ENCODE peak calls at places on chromosomes 2 and 18, in eight cellular contexts. One of them, this sample, is unnamed.

GRCh38 chr2:18900691-18901113 is 311.3 kb upstream of the NT5C1B start:
- DNase-seq in MCF 10A: no peak
- DNase-seq in sciatic nerve: peak
- DNase-seq in activated naive CD4-positive, alpha-beta T cell treated with anti-CD3 and anti-CD28 coated beads, Interleukin-2, amount 10 ng/mL, durations not matched to agents 7 days and 5 days: no peak
- DNase-seq in neuronal stem cell: no peak
- DNase-seq in mucosa of descending colon: no peak
- DNase-seq in fibroblast of the aortic adventitia: peak
- DNase-seq in NCI-H82: no peak
- DNase-seq in this sample: peak

GRCh38 chr2:202479090-202479489 is 103.0 kb downstream of the BMPR2 start:
- DNase-seq in MCF 10A: no peak
- DNase-seq in sciatic nerve: no peak
- DNase-seq in activated naive CD4-positive, alpha-beta T cell treated with anti-CD3 and anti-CD28 coated beads, Interleukin-2, amount 10 ng/mL, durations not matched to agents 7 days and 5 days: no peak
- DNase-seq in neuronal stem cell: no peak
- DNase-seq in mucosa of descending colon: no peak
- DNase-seq in fibroblast of the aortic adventitia: peak
- DNase-seq in NCI-H82: no peak
- DNase-seq in this sample: no peak

GRCh38 chr2:207767461-207768167 is 2.1 kb downstream of the FZD5 start:
- DNase-seq in MCF 10A: no peak
- DNase-seq in sciatic nerve: peak
- DNase-seq in activated naive CD4-positive, alpha-beta T cell treated with anti-CD3 and anti-CD28 coated beads, Interleukin-2, amount 10 ng/mL, durations not matched to agents 7 days and 5 days: peak
- DNase-seq in neuronal stem cell: peak
- DNase-seq in mucosa of descending colon: peak
- DNase-seq in fibroblast of the aortic adventitia: no peak
- DNase-seq in NCI-H82: peak
- DNase-seq in this sample: no peak

GRCh38 chr2:17800219-17800618 is 16.0 kb upstream of the MSGN1 start:
- DNase-seq in MCF 10A: no peak
- DNase-seq in sciatic nerve: no peak
- DNase-seq in activated naive CD4-positive, alpha-beta T cell treated with anti-CD3 and anti-CD28 coated beads, Interleukin-2, amount 10 ng/mL, durations not matched to agents 7 days and 5 days: no peak
- DNase-seq in neuronal stem cell: no peak
- DNase-seq in mucosa of descending colon: no peak
- DNase-seq in fibroblast of the aortic adventitia: no peak
- DNase-seq in NCI-H82: peak
- DNase-seq in this sample: peak

GRCh38 chr2:149023091-149023490 is 15.4 kb upstream of the LYPD6B start:
- DNase-seq in MCF 10A: no peak
- DNase-seq in sciatic nerve: no peak
- DNase-seq in activated naive CD4-positive, alpha-beta T cell treated with anti-CD3 and anti-CD28 coated beads, Interleukin-2, amount 10 ng/mL, durations not matched to agents 7 days and 5 days: no peak
- DNase-seq in neuronal stem cell: no peak
- DNase-seq in mucosa of descending colon: no peak
- DNase-seq in fibroblast of the aortic adventitia: no peak
- DNase-seq in NCI-H82: no peak
- DNase-seq in this sample: no peak

GRCh38 chr2:173979721-173980351 is 14.7 kb upstream of the SP3 start:
- DNase-seq in MCF 10A: no peak
- DNase-seq in sciatic nerve: no peak
- DNase-seq in activated naive CD4-positive, alpha-beta T cell treated with anti-CD3 and anti-CD28 coated beads, Interleukin-2, amount 10 ng/mL, durations not matched to agents 7 days and 5 days: no peak
- DNase-seq in neuronal stem cell: no peak
- DNase-seq in mucosa of descending colon: no peak
- DNase-seq in fibroblast of the aortic adventitia: peak
- DNase-seq in NCI-H82: peak
- DNase-seq in this sample: peak

GRCh38 chr18:7805096-7805495 is 238.0 kb downstream of the PTPRM start:
- DNase-seq in MCF 10A: no peak
- DNase-seq in sciatic nerve: no peak
- DNase-seq in activated naive CD4-positive, alpha-beta T cell treated with anti-CD3 and anti-CD28 coated beads, Interleukin-2, amount 10 ng/mL, durations not matched to agents 7 days and 5 days: no peak
- DNase-seq in neuronal stem cell: no peak
- DNase-seq in mucosa of descending colon: no peak
- DNase-seq in fibroblast of the aortic adventitia: no peak
- DNase-seq in NCI-H82: no peak
- DNase-seq in this sample: no peak

GRCh38 chr2:160201849-160202539 is 1.9 kb upstream of the ITGB6 start:
- DNase-seq in MCF 10A: no peak
- DNase-seq in sciatic nerve: no peak
- DNase-seq in activated naive CD4-positive, alpha-beta T cell treated with anti-CD3 and anti-CD28 coated beads, Interleukin-2, amount 10 ng/mL, durations not matched to agents 7 days and 5 days: no peak
- DNase-seq in neuronal stem cell: no peak
- DNase-seq in mucosa of descending colon: no peak
- DNase-seq in fibroblast of the aortic adventitia: no peak
- DNase-seq in NCI-H82: no peak
- DNase-seq in this sample: no peak

GRCh38 chr2:71614976-71615768 is 161.8 kb downstream of the DYSF start:
- DNase-seq in MCF 10A: no peak
- DNase-seq in sciatic nerve: peak
- DNase-seq in activated naive CD4-positive, alpha-beta T cell treated with anti-CD3 and anti-CD28 coated beads, Interleukin-2, amount 10 ng/mL, durations not matched to agents 7 days and 5 days: no peak
- DNase-seq in neuronal stem cell: no peak
- DNase-seq in mucosa of descending colon: peak
- DNase-seq in fibroblast of the aortic adventitia: peak
- DNase-seq in NCI-H82: no peak
- DNase-seq in this sample: peak

GRCh38 chr2:137173514-137173913 is 408.2 kb downstream of the THSD7B start:
- DNase-seq in MCF 10A: peak
- DNase-seq in sciatic nerve: no peak
- DNase-seq in activated naive CD4-positive, alpha-beta T cell treated with anti-CD3 and anti-CD28 coated beads, Interleukin-2, amount 10 ng/mL, durations not matched to agents 7 days and 5 days: no peak
- DNase-seq in neuronal stem cell: no peak
- DNase-seq in mucosa of descending colon: no peak
- DNase-seq in fibroblast of the aortic adventitia: peak
- DNase-seq in NCI-H82: peak
- DNase-seq in this sample: peak

GRCh38 chr2:38444247-38444646 is 67.2 kb upstream of the ATL2 start:
- DNase-seq in MCF 10A: peak
- DNase-seq in sciatic nerve: no peak
- DNase-seq in activated naive CD4-positive, alpha-beta T cell treated with anti-CD3 and anti-CD28 coated beads, Interleukin-2, amount 10 ng/mL, durations not matched to agents 7 days and 5 days: no peak
- DNase-seq in neuronal stem cell: no peak
- DNase-seq in mucosa of descending colon: no peak
- DNase-seq in fibroblast of the aortic adventitia: no peak
- DNase-seq in NCI-H82: no peak
- DNase-seq in this sample: peak

GRCh38 chr2:3269425-3270094 is 108.1 kb downstream of the EIPR1 start:
- DNase-seq in MCF 10A: no peak
- DNase-seq in sciatic nerve: no peak
- DNase-seq in activated naive CD4-positive, alpha-beta T cell treated with anti-CD3 and anti-CD28 coated beads, Interleukin-2, amount 10 ng/mL, durations not matched to agents 7 days and 5 days: no peak
- DNase-seq in neuronal stem cell: no peak
- DNase-seq in mucosa of descending colon: no peak
- DNase-seq in fibroblast of the aortic adventitia: no peak
- DNase-seq in NCI-H82: no peak
- DNase-seq in this sample: no peak

GRCh38 chr2:12918841-12919445 is 202.2 kb downstream of the TRIB2 start:
- DNase-seq in MCF 10A: peak
- DNase-seq in sciatic nerve: peak
- DNase-seq in activated naive CD4-positive, alpha-beta T cell treated with anti-CD3 and anti-CD28 coated beads, Interleukin-2, amount 10 ng/mL, durations not matched to agents 7 days and 5 days: no peak
- DNase-seq in neuronal stem cell: no peak
- DNase-seq in mucosa of descending colon: no peak
- DNase-seq in fibroblast of the aortic adventitia: peak
- DNase-seq in NCI-H82: no peak
- DNase-seq in this sample: peak

GRCh38 chr2:136527560-136527959 is 237.8 kb upstream of the THSD7B start:
- DNase-seq in MCF 10A: peak
- DNase-seq in sciatic nerve: no peak
- DNase-seq in activated naive CD4-positive, alpha-beta T cell treated with anti-CD3 and anti-CD28 coated beads, Interleukin-2, amount 10 ng/mL, durations not matched to agents 7 days and 5 days: peak
- DNase-seq in neuronal stem cell: peak
- DNase-seq in mucosa of descending colon: no peak
- DNase-seq in fibroblast of the aortic adventitia: peak
- DNase-seq in NCI-H82: no peak
- DNase-seq in this sample: peak

GRCh38 chr2:96400049-96401000 is 64.8 kb downstream of the NCAPH start:
- DNase-seq in MCF 10A: no peak
- DNase-seq in sciatic nerve: no peak
- DNase-seq in activated naive CD4-positive, alpha-beta T cell treated with anti-CD3 and anti-CD28 coated beads, Interleukin-2, amount 10 ng/mL, durations not matched to agents 7 days and 5 days: no peak
- DNase-seq in neuronal stem cell: no peak
- DNase-seq in mucosa of descending colon: no peak
- DNase-seq in fibroblast of the aortic adventitia: no peak
- DNase-seq in NCI-H82: no peak
- DNase-seq in this sample: no peak

GRCh38 chr18:76588591-76589303 is 93.7 kb upstream of the ZNF516 start:
- DNase-seq in MCF 10A: no peak
- DNase-seq in sciatic nerve: no peak
- DNase-seq in activated naive CD4-positive, alpha-beta T cell treated with anti-CD3 and anti-CD28 coated beads, Interleukin-2, amount 10 ng/mL, durations not matched to agents 7 days and 5 days: no peak
- DNase-seq in neuronal stem cell: no peak
- DNase-seq in mucosa of descending colon: no peak
- DNase-seq in fibroblast of the aortic adventitia: peak
- DNase-seq in NCI-H82: no peak
- DNase-seq in this sample: no peak

GRCh38 chr18:58307441-58307840 is 263.4 kb downstream of the NEDD4L start:
- DNase-seq in MCF 10A: no peak
- DNase-seq in sciatic nerve: no peak
- DNase-seq in activated naive CD4-positive, alpha-beta T cell treated with anti-CD3 and anti-CD28 coated beads, Interleukin-2, amount 10 ng/mL, durations not matched to agents 7 days and 5 days: no peak
- DNase-seq in neuronal stem cell: no peak
- DNase-seq in mucosa of descending colon: no peak
- DNase-seq in fibroblast of the aortic adventitia: no peak
- DNase-seq in NCI-H82: no peak
- DNase-seq in this sample: no peak

GRCh38 chr2:238614376-238614775 is 187.6 kb downstream of the ASB1 start:
- DNase-seq in MCF 10A: no peak
- DNase-seq in sciatic nerve: no peak
- DNase-seq in activated naive CD4-positive, alpha-beta T cell treated with anti-CD3 and anti-CD28 coated beads, Interleukin-2, amount 10 ng/mL, durations not matched to agents 7 days and 5 days: no peak
- DNase-seq in neuronal stem cell: no peak
- DNase-seq in mucosa of descending colon: no peak
- DNase-seq in fibroblast of the aortic adventitia: no peak
- DNase-seq in NCI-H82: no peak
- DNase-seq in this sample: no peak

GRCh38 chr2:80105020-80105419 is 199.5 kb downstream of the LRRTM1 start:
- DNase-seq in MCF 10A: peak
- DNase-seq in sciatic nerve: no peak
- DNase-seq in activated naive CD4-positive, alpha-beta T cell treated with anti-CD3 and anti-CD28 coated beads, Interleukin-2, amount 10 ng/mL, durations not matched to agents 7 days and 5 days: no peak
- DNase-seq in neuronal stem cell: no peak
- DNase-seq in mucosa of descending colon: no peak
- DNase-seq in fibroblast of the aortic adventitia: peak
- DNase-seq in NCI-H82: no peak
- DNase-seq in this sample: peak

GRCh38 chr2:39664898-39665591 is 672 bp upstream of the TMEM178A start:
- DNase-seq in MCF 10A: no peak
- DNase-seq in sciatic nerve: no peak
- DNase-seq in activated naive CD4-positive, alpha-beta T cell treated with anti-CD3 and anti-CD28 coated beads, Interleukin-2, amount 10 ng/mL, durations not matched to agents 7 days and 5 days: no peak
- DNase-seq in neuronal stem cell: no peak
- DNase-seq in mucosa of descending colon: no peak
- DNase-seq in fibroblast of the aortic adventitia: no peak
- DNase-seq in NCI-H82: peak
- DNase-seq in this sample: no peak

GRCh38 chr2:119424284-119425118 is 7.2 kb upstream of the TMEM37 start:
- DNase-seq in MCF 10A: no peak
- DNase-seq in sciatic nerve: no peak
- DNase-seq in activated naive CD4-positive, alpha-beta T cell treated with anti-CD3 and anti-CD28 coated beads, Interleukin-2, amount 10 ng/mL, durations not matched to agents 7 days and 5 days: no peak
- DNase-seq in neuronal stem cell: no peak
- DNase-seq in mucosa of descending colon: peak
- DNase-seq in fibroblast of the aortic adventitia: no peak
- DNase-seq in NCI-H82: no peak
- DNase-seq in this sample: no peak

GRCh38 chr2:46460241-46460921 is 19.0 kb upstream of the TMEM247 start:
- DNase-seq in MCF 10A: no peak
- DNase-seq in sciatic nerve: peak
- DNase-seq in activated naive CD4-positive, alpha-beta T cell treated with anti-CD3 and anti-CD28 coated beads, Interleukin-2, amount 10 ng/mL, durations not matched to agents 7 days and 5 days: no peak
- DNase-seq in neuronal stem cell: no peak
- DNase-seq in mucosa of descending colon: peak
- DNase-seq in fibroblast of the aortic adventitia: no peak
- DNase-seq in NCI-H82: no peak
- DNase-seq in this sample: no peak

GRCh38 chr2:48471048-48471474 is 58.9 kb upstream of the STON1 start:
- DNase-seq in MCF 10A: peak
- DNase-seq in sciatic nerve: no peak
- DNase-seq in activated naive CD4-positive, alpha-beta T cell treated with anti-CD3 and anti-CD28 coated beads, Interleukin-2, amount 10 ng/mL, durations not matched to agents 7 days and 5 days: no peak
- DNase-seq in neuronal stem cell: peak
- DNase-seq in mucosa of descending colon: no peak
- DNase-seq in fibroblast of the aortic adventitia: peak
- DNase-seq in NCI-H82: peak
- DNase-seq in this sample: peak

GRCh38 chr2:240586919-240587800 is 626 bp downstream of the CAPN10 start:
- DNase-seq in MCF 10A: peak
- DNase-seq in sciatic nerve: no peak
- DNase-seq in activated naive CD4-positive, alpha-beta T cell treated with anti-CD3 and anti-CD28 coated beads, Interleukin-2, amount 10 ng/mL, durations not matched to agents 7 days and 5 days: peak
- DNase-seq in neuronal stem cell: no peak
- DNase-seq in mucosa of descending colon: peak
- DNase-seq in fibroblast of the aortic adventitia: no peak
- DNase-seq in NCI-H82: peak
- DNase-seq in this sample: peak

GRCh38 chr18:22841840-22842239 is 91.3 kb upstream of the RBBP8 start:
- DNase-seq in MCF 10A: peak
- DNase-seq in sciatic nerve: no peak
- DNase-seq in activated naive CD4-positive, alpha-beta T cell treated with anti-CD3 and anti-CD28 coated beads, Interleukin-2, amount 10 ng/mL, durations not matched to agents 7 days and 5 days: no peak
- DNase-seq in neuronal stem cell: no peak
- DNase-seq in mucosa of descending colon: no peak
- DNase-seq in fibroblast of the aortic adventitia: peak
- DNase-seq in NCI-H82: no peak
- DNase-seq in this sample: no peak

GRCh38 chr2:42875880-42876279 is 83.5 kb upstream of the HAAO start:
- DNase-seq in MCF 10A: no peak
- DNase-seq in sciatic nerve: no peak
- DNase-seq in activated naive CD4-positive, alpha-beta T cell treated with anti-CD3 and anti-CD28 coated beads, Interleukin-2, amount 10 ng/mL, durations not matched to agents 7 days and 5 days: no peak
- DNase-seq in neuronal stem cell: no peak
- DNase-seq in mucosa of descending colon: no peak
- DNase-seq in fibroblast of the aortic adventitia: no peak
- DNase-seq in NCI-H82: no peak
- DNase-seq in this sample: no peak

GRCh38 chr2:105238664-105239240 is 2.8 kb upstream of the GPR45 start:
- DNase-seq in MCF 10A: no peak
- DNase-seq in sciatic nerve: no peak
- DNase-seq in activated naive CD4-positive, alpha-beta T cell treated with anti-CD3 and anti-CD28 coated beads, Interleukin-2, amount 10 ng/mL, durations not matched to agents 7 days and 5 days: no peak
- DNase-seq in neuronal stem cell: no peak
- DNase-seq in mucosa of descending colon: no peak
- DNase-seq in fibroblast of the aortic adventitia: no peak
- DNase-seq in NCI-H82: no peak
- DNase-seq in this sample: no peak

GRCh38 chr2:216424305-216424704 is 12.0 kb downstream of the SMARCAL1 start:
- DNase-seq in MCF 10A: no peak
- DNase-seq in sciatic nerve: no peak
- DNase-seq in activated naive CD4-positive, alpha-beta T cell treated with anti-CD3 and anti-CD28 coated beads, Interleukin-2, amount 10 ng/mL, durations not matched to agents 7 days and 5 days: no peak
- DNase-seq in neuronal stem cell: no peak
- DNase-seq in mucosa of descending colon: no peak
- DNase-seq in fibroblast of the aortic adventitia: peak
- DNase-seq in NCI-H82: no peak
- DNase-seq in this sample: peak

GRCh38 chr2:198917926-198918325 is 539.8 kb downstream of the SATB2 start:
- DNase-seq in MCF 10A: no peak
- DNase-seq in sciatic nerve: no peak
- DNase-seq in activated naive CD4-positive, alpha-beta T cell treated with anti-CD3 and anti-CD28 coated beads, Interleukin-2, amount 10 ng/mL, durations not matched to agents 7 days and 5 days: no peak
- DNase-seq in neuronal stem cell: no peak
- DNase-seq in mucosa of descending colon: no peak
- DNase-seq in fibroblast of the aortic adventitia: no peak
- DNase-seq in NCI-H82: no peak
- DNase-seq in this sample: no peak

This sample was measured in foreskin fibroblast.